ENCODE peak calls at places on chromosomes 7 and 10, in four cellular contexts. K is B cell, J is foreskin fibroblast, O is fibroblast of pulmonary artery. C is an unnamed sample.

GRCh38 chr7:93921607-93922446 is at the start of gene GNG11:
- DNase-seq in J (peak), O (peak), K (no peak), C (peak)

GRCh38 chr7:25069900-25070443 is 55.1 kb downstream of the CYCS start:
- DNase-seq in O (peak), J (peak), K (peak), C (peak)

GRCh38 chr7:115004121-115004520 is 82.2 kb downstream of the MDFIC start:
- DNase-seq in K (no peak), J (no peak), O (no peak), C (no peak)

GRCh38 chr7:101973130-101973529 is 155.7 kb downstream of the CUX1 start:
- DNase-seq in K (no peak), O (no peak), J (peak), C (peak)

GRCh38 chr10:35995515-35995914 is 353.4 kb upstream of the FZD8 start:
- DNase-seq in J (no peak), O (no peak), K (no peak), C (no peak)

GRCh38 chr10:21097926-21098355 is 200.8 kb upstream of the NEBL start:
- DNase-seq in J (no peak), K (no peak), O (no peak), C (no peak)

GRCh38 chr7:123580406-123581161 is 21.0 kb upstream of the ASB15 start:
- DNase-seq in K (no peak), J (peak), O (peak), C (peak)

GRCh38 chr7:87316846-87317545 is 28.5 kb upstream of the CROT start:
- DNase-seq in O (peak), K (no peak), J (peak), C (peak)

GRCh38 chr10:93541402-93542357 is 24.8 kb upstream of the FFAR4 start:
- DNase-seq in K (no peak), J (peak), O (peak), C (peak)

GRCh38 chr10:77070892-77071595 is 566.6 kb downstream of the KCNMA1 start:
- DNase-seq in J (no peak), K (no peak), O (no peak), C (no peak)

GRCh38 chr10:3774814-3775670 is 10.0 kb downstream of the KLF6 start:
- DNase-seq in J (peak), O (peak), K (no peak), C (peak)

GRCh38 chr10:7971949-7972348 is 82.5 kb upstream of the GATA3 start:
- DNase-seq in O (no peak), J (no peak), K (no peak), C (no peak)

GRCh38 chr10:87646192-87646909 is 13.3 kb upstream of the PAPSS2 start:
- DNase-seq in O (no peak), J (no peak), K (no peak), C (no peak)

GRCh38 chr7:84337386-84337785 is 142.8 kb upstream of the SEMA3A start:
- DNase-seq in K (no peak), O (peak), J (peak), C (peak)

GRCh38 chr10:104642001-104642270 is 846 bp downstream of the SORCS3 start:
- DNase-seq in O (no peak), J (no peak), K (no peak), C (no peak)

GRCh38 chr10:102504976-102505300 is 1.2 kb downstream of the SUFU start:
- DNase-seq in K (no peak), J (no peak), O (no peak), C (no peak)

GRCh38 chr10:102504179-102504975 is 605 bp downstream of the SUFU start:
- DNase-seq in O (no peak), K (no peak), J (peak), C (peak)

GRCh38 chr10:102502029-102502336 is 529 bp downstream of the ACTR1A start:
- DNase-seq in K (peak), J (peak), O (peak), C (peak)

GRCh38 chr10:102502337-102503151 is at the start of gene ACTR1A:
- DNase-seq in O (peak), J (peak), K (peak), C (peak)

DNA sequence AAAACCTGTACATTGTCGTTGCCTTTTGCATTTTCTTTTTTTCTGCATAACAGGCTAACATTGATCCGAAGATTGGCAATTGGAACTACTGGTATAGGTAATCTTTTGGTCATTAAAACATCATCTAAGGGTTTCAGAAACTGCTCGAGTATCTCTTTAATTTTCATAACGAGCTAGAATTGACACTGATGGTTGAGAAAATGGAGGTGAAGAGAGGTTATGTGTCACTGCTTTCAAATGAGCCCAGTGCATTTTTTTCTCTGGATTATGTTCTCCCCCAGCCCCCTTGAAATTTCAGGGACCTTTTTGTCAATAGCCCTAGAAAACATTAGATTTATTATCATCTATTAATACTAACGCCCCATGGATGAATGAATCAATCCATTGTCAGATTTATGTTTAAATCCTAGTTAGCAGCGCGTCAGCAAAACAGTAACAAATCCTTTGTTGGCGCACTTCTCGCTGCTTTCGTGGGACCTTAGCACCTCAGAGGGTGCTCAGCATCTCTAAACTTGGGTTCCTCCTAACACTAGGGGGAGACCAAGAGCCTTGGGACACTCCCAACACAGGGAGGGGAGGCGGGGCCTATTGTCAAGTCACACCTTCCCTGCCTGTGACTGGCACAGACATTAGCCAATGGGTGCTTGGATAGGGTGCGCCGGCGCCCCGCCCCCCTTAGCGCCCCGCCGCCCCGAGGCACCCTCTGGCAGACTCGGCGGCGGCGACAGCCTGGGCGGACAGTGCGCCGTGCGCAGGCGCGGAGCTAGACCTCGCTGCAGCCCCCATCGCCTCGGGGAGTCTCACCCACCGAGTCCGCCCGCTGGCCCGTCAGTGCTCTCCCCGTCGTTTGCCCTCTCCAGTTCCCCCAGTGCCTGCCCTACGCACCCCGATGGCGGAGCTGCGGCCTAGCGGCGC is at the start of gene SUFU:
- DNase-seq in J (peak), K (peak), O (peak), C (peak)
- TF ChIP-seq CTCF in J (peak), K (peak), O (peak), C (peak)

GRCh38 chr7:133364959-133365680 is 112.2 kb downstream of the EXOC4 start:
- DNase-seq in K (no peak), O (peak), J (peak), C (peak)
- TF ChIP-seq CTCF in K (no peak), O (no peak), J (no peak), C (no peak)

GRCh38 chr7:128396357-128396756 is 13.4 kb downstream of the IMPDH1 start:
- DNase-seq in K (no peak), O (no peak), J (no peak), C (no peak)

GRCh38 chr7:128394904-128395496 is 14.8 kb downstream of the IMPDH1 start:
- DNase-seq in J (no peak), O (no peak), K (no peak), C (no peak)

GRCh38 chr7:128398016-128398840 is 11.6 kb downstream of the IMPDH1 start:
- DNase-seq in O (peak), K (peak), J (peak), C (peak)

GRCh38 chr7:128393526-128394330 is 16.1 kb downstream of the IMPDH1 start:
- DNase-seq in O (no peak), K (no peak), J (no peak), C (no peak)

DNA sequence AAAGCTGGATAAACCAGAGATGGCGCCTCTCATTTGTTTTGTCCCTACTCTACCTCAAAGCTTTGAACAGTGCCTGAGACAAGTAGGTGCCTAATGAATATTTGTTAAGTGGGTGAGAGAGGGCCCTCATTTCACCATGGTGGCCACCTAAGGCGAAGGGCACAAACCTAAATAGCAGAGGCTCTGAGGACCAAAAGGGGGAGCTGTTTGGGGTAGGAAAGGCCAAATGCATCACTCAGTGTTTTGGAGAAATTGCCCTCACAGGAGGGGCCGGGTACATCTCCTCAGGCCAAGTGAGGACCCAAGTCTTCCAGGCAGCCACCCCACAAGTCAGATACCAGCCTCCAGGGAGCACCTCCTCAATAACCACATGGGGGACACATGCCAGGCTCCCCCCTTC is 14.0 kb downstream of the IMPDH1 start:
- DNase-seq in K (no peak), J (no peak), O (no peak), C (no peak)
- TF ChIP-seq CTCF in K (no peak), J (no peak), O (peak), C (peak)

GRCh38 chr10:61897671-61898434 is 3.6 kb upstream of the ARID5B start:
- DNase-seq in J (peak), O (peak), K (no peak), C (peak)
- TF ChIP-seq CTCF in J (peak), O (peak), K (no peak), C (peak)

GRCh38 chr7:71739520-71740195 is 607.7 kb downstream of the GALNT17 start:
- DNase-seq in O (no peak), J (no peak), K (no peak), C (no peak)
- TF ChIP-seq CTCF in O (no peak), J (no peak), K (no peak), C (no peak)

GRCh38 chr7:11207565-11207964 is 233.9 kb downstream of the PHF14 start:
- DNase-seq in O (no peak), J (no peak), K (no peak), C (no peak)
- TF ChIP-seq CTCF in O (peak), J (no peak), K (no peak), C (peak)

GRCh38 chr7:118586248-118586647 is 361.7 kb downstream of the ANKRD7 start:
- DNase-seq in O (no peak), K (no peak), J (no peak), C (no peak)

DNA sequence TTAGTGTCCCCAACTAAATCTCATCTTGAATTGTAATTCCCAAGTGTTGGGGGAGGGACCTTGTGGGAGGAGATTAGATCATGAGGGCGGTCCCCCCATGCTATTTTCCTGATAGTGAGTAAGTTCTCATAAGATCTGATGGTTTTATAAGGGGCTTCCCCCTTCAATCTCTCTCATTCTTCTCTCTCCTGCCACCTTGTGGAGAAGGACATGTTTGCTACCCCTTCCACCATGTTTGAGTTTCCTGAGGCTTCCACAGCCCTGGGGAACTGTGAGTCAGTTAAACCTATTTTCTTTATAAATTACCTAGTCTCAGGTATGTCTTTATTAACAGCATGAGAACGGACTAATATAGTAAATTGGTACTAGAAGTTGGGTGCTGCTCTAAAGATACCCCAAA is 365.6 kb downstream of the ANKRD7 start:
- DNase-seq in K (no peak), J (no peak), O (peak), C (no peak)
- TF ChIP-seq CTCF in K (peak), J (no peak), O (peak), C (peak)

GRCh38 chr10:125538947-125539649 is 143.9 kb downstream of the TEX36 start:
- DNase-seq in J (no peak), K (no peak), O (no peak), C (no peak)
- TF ChIP-seq CTCF in J (no peak), K (no peak), O (no peak), C (no peak)

DNA sequence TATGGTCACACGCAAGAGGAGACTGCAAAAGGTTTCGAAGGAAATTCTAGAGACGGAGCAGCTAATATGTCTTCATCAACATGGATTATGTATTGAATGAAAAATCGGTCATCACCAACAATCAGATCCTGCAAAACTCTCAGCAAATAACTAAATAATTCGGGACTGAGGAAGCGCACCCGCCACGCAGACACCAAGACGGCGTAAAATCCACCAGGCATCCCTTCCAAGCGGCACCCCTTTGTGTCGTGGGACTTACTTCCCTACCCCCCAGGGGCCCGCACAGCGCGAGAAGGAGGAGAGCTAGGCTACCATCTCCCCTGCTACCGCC is 749 bp downstream of the ARL3 start:
- DNase-seq in K (no peak), J (no peak), O (no peak), C (no peak)
- TF ChIP-seq CTCF in K (no peak), J (peak), O (peak), C (peak)

C was measured in fibroblast of mammary gland.